ENCODE peak calls at places on chromosomes 1 and 21, in five cellular contexts. A, C, H, Y and G are unnamed samples.

GRCh38 chr1:21341022-21341421 is 50.8 kb upstream of the ECE1 start:
- DNase-seq in A (no peak), C (no peak), H (no peak), Y (no peak), G (no peak)

GRCh38 chr1:234970371-234970730 is 158.3 kb downstream of the TOMM20 start:
- DNase-seq in A (no peak), C (no peak), H (no peak), Y (peak; percentile 66), G (no peak)

GRCh38 chr21:36178349-36178748 is 21.7 kb downstream of the DOP1B start:
- DNase-seq in A (no peak), C (no peak), H (no peak), Y (no peak), G (no peak)

GRCh38 chr1:116359060-116359830 is 13.8 kb upstream of the ATP1A1 start:
- DNase-seq in A (no peak), C (no peak), H (no peak), Y (no peak), G (no peak)

GRCh38 chr1:44594871-44595735 is 79.2 kb downstream of the TMEM53 start:
- DNase-seq in A (no peak), C (peak; percentile 70), H (peak; percentile 21), Y (peak; percentile 89), G (no peak)

GRCh38 chr1:156623946-156624813 is 5.0 kb downstream of the HAPLN2 start:
- DNase-seq in A (no peak), C (no peak), H (no peak), Y (peak; percentile 75), G (no peak)

GRCh38 chr1:179809506-179810366 is 66.6 kb downstream of the FAM163A start:
- DNase-seq in A (no peak), C (peak; percentile 54), H (no peak), Y (peak; percentile 88), G (peak; percentile 35)

GRCh38 chr1:242524571-242525359 is at the start of gene PLD5:
- DNase-seq in A (no peak), C (peak; percentile 27), H (no peak), Y (peak; percentile 46), G (no peak)

GRCh38 chr1:156511656-156512055 is 11.1 kb upstream of the MEF2D start:
- DNase-seq in A (no peak), C (no peak), H (no peak), Y (no peak), G (no peak)

GRCh38 chr1:87765686-87766085 is 437.0 kb downstream of the LMO4 start:
- DNase-seq in A (no peak), C (no peak), H (no peak), Y (no peak), G (no peak)

GRCh38 chr21:45282283-45283018 is 5.2 kb downstream of the POFUT2 start:
- DNase-seq in A (no peak), C (no peak), H (no peak), Y (no peak), G (no peak)

GRCh38 chr21:38761531-38761930 is 44.2 kb upstream of the ETS2 start:
- DNase-seq in A (no peak), C (no peak), H (no peak), Y (no peak), G (no peak)

GRCh38 chr1:40078512-40079333 is 18.3 kb downstream of the PPT1 start:
- DNase-seq in A (peak; percentile 14), C (no peak), H (no peak), Y (peak; percentile 74), G (no peak)

GRCh38 chr1:111199881-111200801 is at the start of gene DENND2D:
- DNase-seq in A (no peak), C (no peak), H (no peak), Y (no peak), G (no peak)

GRCh38 chr1:8015036-8015808 is 10.9 kb downstream of the ERRFI1 start:
- DNase-seq in A (no peak), C (no peak), H (no peak), Y (peak; percentile 80), G (peak; percentile 33)

GRCh38 chr1:235448616-235449015 is 55.6 kb downstream of the B3GALNT2 start:
- DNase-seq in A (no peak), C (no peak), H (no peak), Y (no peak), G (no peak)

GRCh38 chr1:227428803-227429202 is 110.5 kb upstream of the CDC42BPA start:
- DNase-seq in A (peak; percentile 60), C (peak; percentile 44), H (no peak), Y (peak; percentile 32), G (no peak)

GRCh38 chr1:244326757-244327156 is 125.0 kb downstream of the ADSS2 start:
- DNase-seq in A (no peak), C (no peak), H (no peak), Y (no peak), G (no peak)

GRCh38 chr1:184158911-184159701 is 107.6 kb downstream of the TSEN15 start:
- DNase-seq in A (no peak), C (no peak), H (no peak), Y (no peak), G (no peak)

GRCh38 chr1:182784556-182785171 is 4.9 kb upstream of the NPL start:
- DNase-seq in A (no peak), C (no peak), H (no peak), Y (peak; percentile 82), G (no peak)

GRCh38 chr1:182779530-182779929 is 10.0 kb upstream of the NPL start:
- DNase-seq in A (no peak), C (no peak), H (no peak), Y (no peak), G (no peak)

GRCh38 chr1:182786223-182787001 is 3.2 kb upstream of the NPL start:
- DNase-seq in A (no peak), C (peak; percentile 24), H (no peak), Y (peak; percentile 79), G (no peak)

GRCh38 chr1:182781849-182782586 is 7.6 kb upstream of the NPL start:
- DNase-seq in A (no peak), C (peak; percentile 23), H (no peak), Y (peak; percentile 78), G (peak; percentile 53)

GRCh38 chr1:182783068-182783467 is 6.5 kb upstream of the NPL start:
- DNase-seq in A (no peak), C (no peak), H (no peak), Y (no peak), G (no peak)
- TF ChIP-seq CTCF in A (peak; percentile 19), C (no peak), H (no peak), Y (peak; percentile 16), G (peak; percentile 21)

GRCh38 chr1:30845891-30846290 is 62.7 kb downstream of the SDC3 start:
- DNase-seq in A (no peak), C (no peak), H (no peak), Y (no peak), G (no peak)
- TF ChIP-seq CTCF in A (no peak), C (no peak), H (no peak), Y (no peak), G (peak; percentile 14)

GRCh38 chr1:73452522-73452921 is 745.5 kb downstream of the LRRIQ3 start:
- DNase-seq in A (no peak), C (no peak), H (no peak), Y (no peak), G (no peak)
- TF ChIP-seq CTCF in A (peak; percentile 17), C (no peak), H (no peak), Y (peak; percentile 33), G (no peak)

DNA sequence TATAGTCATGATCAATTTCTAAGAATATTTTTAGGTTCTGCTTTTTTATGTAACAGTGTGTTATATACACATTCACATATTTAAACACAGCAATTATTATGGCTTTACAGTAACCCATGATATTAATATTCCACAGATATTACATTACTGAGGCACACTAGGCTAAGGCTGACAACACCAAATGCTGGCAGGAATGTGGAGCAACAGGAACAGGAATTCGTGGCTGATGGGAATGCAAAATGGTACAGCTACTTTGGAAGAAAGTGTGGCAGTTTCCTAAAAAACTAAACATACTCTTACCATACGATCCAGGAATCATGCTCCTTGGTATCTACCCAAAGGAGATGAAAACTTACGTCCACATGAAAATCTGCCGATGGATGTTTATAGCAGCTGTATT is 1.9 kb upstream of the KCNJ9 start:
- DNase-seq in A (no peak), C (no peak), H (no peak), Y (no peak), G (no peak)
- TF ChIP-seq CTCF in A (no peak), C (no peak), H (no peak), Y (no peak), G (no peak)

DNA sequence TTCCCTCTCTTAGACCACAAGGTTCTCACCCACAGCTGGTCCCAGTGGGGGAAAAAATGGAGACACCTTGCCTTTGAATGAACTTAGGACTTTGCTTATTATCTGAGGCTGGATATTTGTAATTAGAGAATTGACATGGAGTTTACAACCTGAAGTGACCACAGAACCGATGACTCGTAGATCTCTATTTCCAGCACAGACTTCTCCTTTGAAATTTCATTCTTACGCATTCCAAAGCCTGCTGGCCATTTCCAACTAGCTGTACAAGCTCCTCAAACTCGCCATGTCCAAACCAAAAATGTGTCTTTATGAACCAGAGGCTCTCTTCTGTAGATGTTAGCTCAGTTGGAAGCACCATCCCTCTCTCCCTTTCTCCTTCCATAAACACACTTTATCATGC is 12.0 kb downstream of the RAB7B start:
- DNase-seq in A (no peak), C (no peak), H (no peak), Y (no peak), G (no peak)
- TF ChIP-seq CTCF in A (no peak), C (no peak), H (no peak), Y (no peak), G (no peak)

DNA sequence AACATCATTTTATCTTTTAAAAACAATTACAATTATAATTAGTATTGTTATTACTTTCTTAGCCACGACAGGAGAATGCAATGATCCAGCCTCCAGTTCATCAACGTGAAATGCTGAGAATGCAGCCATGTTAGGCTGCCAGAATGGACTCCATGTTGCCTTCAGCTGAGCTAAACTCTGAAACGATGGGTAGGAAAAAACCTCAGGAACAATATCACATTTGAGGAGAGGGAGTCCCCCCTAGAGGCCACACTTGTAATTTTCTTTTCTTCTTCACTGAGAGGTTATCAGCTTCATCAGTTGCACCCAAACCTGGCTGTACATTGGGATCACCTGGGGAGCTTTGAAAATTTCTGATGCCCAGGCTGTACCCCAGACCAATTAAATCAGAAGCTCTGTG is 34.6 kb upstream of the DNAH14 start:
- DNase-seq in A (no peak), C (no peak), H (no peak), Y (peak; percentile 21), G (no peak)
- TF ChIP-seq CTCF in A (peak; percentile 41), C (peak; percentile 43), H (no peak), Y (peak; percentile 28), G (peak; percentile 40)

DNA sequence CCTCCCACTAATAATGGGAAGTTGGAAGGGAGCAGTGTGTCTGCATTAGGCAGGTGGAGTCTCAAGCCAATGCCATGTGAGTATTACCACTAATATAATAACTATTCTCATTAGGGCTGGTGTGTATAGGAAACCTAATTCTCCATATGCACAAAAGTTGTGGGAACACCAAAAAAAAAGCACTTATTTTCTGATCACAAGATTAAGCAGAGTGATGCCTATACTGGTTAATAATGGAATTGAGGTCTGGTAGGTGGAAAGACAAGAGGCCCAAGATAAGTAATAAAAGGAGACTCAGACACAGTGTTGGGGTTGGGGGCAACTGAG is 7.0 kb upstream of the NPL start:
- DNase-seq in A (no peak), C (no peak), H (no peak), Y (no peak), G (no peak)
- TF ChIP-seq CTCF in A (no peak), C (no peak), H (peak; percentile 9), Y (no peak), G (no peak)

DNA sequence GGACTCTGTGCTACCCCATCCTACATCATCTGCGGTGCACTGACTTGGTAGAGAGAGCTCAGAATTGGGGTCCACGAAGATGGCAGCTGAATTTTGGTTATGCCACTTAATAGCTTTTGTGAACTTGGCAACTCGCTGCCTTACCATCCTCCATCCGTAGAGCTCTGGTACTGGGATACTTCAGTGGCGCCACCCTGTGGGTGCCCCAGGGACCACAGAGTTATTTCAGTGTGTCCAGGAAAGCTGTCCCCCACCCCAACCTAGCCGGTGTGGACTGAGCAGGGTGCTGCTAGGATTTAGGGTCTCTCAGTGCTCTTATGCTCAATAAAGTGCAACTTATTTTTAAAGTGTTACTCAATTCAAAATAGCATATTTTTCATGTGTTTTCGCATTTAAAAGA is 9.0 kb upstream of the USF1 start:
- DNase-seq in A (no peak), C (no peak), H (no peak), Y (no peak), G (no peak)
- TF ChIP-seq CTCF in A (peak; percentile 2), C (peak; percentile 14), H (no peak), Y (no peak), G (no peak)